ENCODE peak calls at places on chromosome 21, in eight cellular contexts. V, P, D, A, Q, Z, J and O are unnamed samples.

GRCh38 chr21:39441502-39442475 is 3.8 kb downstream of the LCA5L start:
- DNase-seq in V (no peak), P (no peak), D (peak; percentile 70), A (peak; percentile 90), Q (no peak), Z (peak; percentile 11), J (peak; percentile 50), O (no peak)

GRCh38 chr21:17622018-17622417 is 9.3 kb upstream of the BTG3 start:
- DNase-seq in V (no peak), P (no peak), D (no peak), A (no peak), Q (no peak), Z (no peak), J (no peak), O (no peak)

GRCh38 chr21:25639922-25640670 is 1.0 kb downstream of the JAM2 start:
- DNase-seq in V (peak; percentile 18), P (no peak), D (no peak), A (no peak), Q (peak; percentile 21), Z (peak; percentile 6), J (peak; percentile 21), O (peak; percentile 34)

GRCh38 chr21:10272216-10272615 is 249.2 kb upstream of the TPTE start:
- DNase-seq in V (no peak), P (no peak), D (peak; percentile 46), A (no peak), Q (no peak), Z (no peak), J (peak; percentile 19), O (no peak)

GRCh38 chr21:43867936-43868335 is 2.9 kb downstream of the AGPAT3 start:
- DNase-seq in V (no peak), P (no peak), D (no peak), A (no peak), Q (no peak), Z (no peak), J (no peak), O (no peak)

GRCh38 chr21:42524341-42525227 is 10.9 kb downstream of the SLC37A1 start:
- DNase-seq in V (no peak), P (no peak), D (no peak), A (no peak), Q (peak; percentile 69), Z (peak; percentile 18), J (no peak), O (peak; percentile 69)

GRCh38 chr21:45965084-45965826 is 16.3 kb upstream of the COL6A1 start:
- DNase-seq in V (no peak), P (no peak), D (no peak), A (no peak), Q (no peak), Z (no peak), J (no peak), O (no peak)

GRCh38 chr21:25791321-25791720 is 56.5 kb downstream of the GABPA start:
- DNase-seq in V (no peak), P (no peak), D (no peak), A (no peak), Q (no peak), Z (no peak), J (no peak), O (no peak)

GRCh38 chr21:33825898-33826297 is 89.7 kb downstream of the ATP5PO start:
- DNase-seq in V (no peak), P (no peak), D (peak; percentile 74), A (no peak), Q (no peak), Z (no peak), J (peak; percentile 47), O (no peak)

GRCh38 chr21:39601194-39601940 is 11.4 kb upstream of the B3GALT5 start:
- DNase-seq in V (no peak), P (no peak), D (peak; percentile 15), A (no peak), Q (no peak), Z (no peak), J (no peak), O (no peak)

GRCh38 chr21:37742115-37742514 is 174.1 kb downstream of the KCNJ6 start:
- DNase-seq in V (no peak), P (no peak), D (no peak), A (no peak), Q (no peak), Z (no peak), J (no peak), O (no peak)

GRCh38 chr21:34598931-34599400 is 15.9 kb downstream of the RCAN1 start:
- DNase-seq in V (no peak), P (no peak), D (peak; percentile 31), A (no peak), Q (no peak), Z (no peak), J (peak; percentile 60), O (no peak)

GRCh38 chr21:39182484-39183271 is 573 bp downstream of the PSMG1 start:
- DNase-seq in V (no peak), P (peak; percentile 35), D (no peak), A (peak; percentile 13), Q (no peak), Z (peak; percentile 16), J (peak; percentile 26), O (no peak)

GRCh38 chr21:25334046-25334730 is 273.1 kb downstream of the MRPL39 start:
- DNase-seq in V (no peak), P (no peak), D (no peak), A (no peak), Q (no peak), Z (no peak), J (no peak), O (no peak)

GRCh38 chr21:34736116-34736870 is 67.5 kb downstream of the CLIC6 start:
- DNase-seq in V (no peak), P (no peak), D (no peak), A (no peak), Q (no peak), Z (no peak), J (peak; percentile 86), O (no peak)

GRCh38 chr21:43269981-43270670 is 101.3 kb downstream of the CRYAA start:
- DNase-seq in V (no peak), P (no peak), D (no peak), A (no peak), Q (no peak), Z (no peak), J (no peak), O (no peak)

GRCh38 chr21:26011292-26011940 is 159.2 kb downstream of the APP start:
- DNase-seq in V (no peak), P (no peak), D (no peak), A (no peak), Q (no peak), Z (no peak), J (no peak), O (no peak)

GRCh38 chr21:16587671-16588379 is 858.0 kb downstream of the USP25 start:
- DNase-seq in V (no peak), P (no peak), D (peak; percentile 57), A (no peak), Q (no peak), Z (no peak), J (peak; percentile 68), O (no peak)

GRCh38 chr21:40242586-40242985 is 375.3 kb downstream of the PCP4 start:
- DNase-seq in V (no peak), P (no peak), D (no peak), A (no peak), Q (no peak), Z (no peak), J (no peak), O (no peak)

GRCh38 chr21:16330340-16331319 is 600.8 kb downstream of the USP25 start:
- DNase-seq in V (no peak), P (no peak), D (peak; percentile 82), A (peak; percentile 88), Q (no peak), Z (no peak), J (peak; percentile 73), O (no peak)

GRCh38 chr21:33433001-33433400 is 29.8 kb downstream of the IFNGR2 start:
- DNase-seq in V (no peak), P (no peak), D (no peak), A (no peak), Q (no peak), Z (no peak), J (no peak), O (no peak)

GRCh38 chr21:45406801-45407628 is 2.0 kb downstream of the COL18A1 start:
- DNase-seq in V (no peak), P (no peak), D (no peak), A (no peak), Q (no peak), Z (no peak), J (peak; percentile 26), O (no peak)

GRCh38 chr21:39313042-39313456 is 383 bp downstream of the BRWD1 start:
- DNase-seq in V (no peak), P (peak; percentile 60), D (no peak), A (no peak), Q (no peak), Z (peak; percentile 38), J (no peak), O (no peak)

GRCh38 chr21:37868896-37869295 is 47.4 kb downstream of the KCNJ6 start:
- DNase-seq in V (no peak), P (no peak), D (peak; percentile 39), A (no peak), Q (no peak), Z (no peak), J (peak; percentile 87), O (no peak)

GRCh38 chr21:45322960-45323461 is 35.3 kb upstream of the POFUT2 start:
- DNase-seq in V (no peak), P (peak; percentile 15), D (peak; percentile 25), A (no peak), Q (no peak), Z (no peak), J (peak; percentile 77), O (no peak)

GRCh38 chr21:20721151-20721550 is 277.1 kb upstream of the NCAM2 start:
- DNase-seq in V (no peak), P (no peak), D (no peak), A (no peak), Q (no peak), Z (no peak), J (no peak), O (no peak)